ENCODE peak calls at places on chromosome 3, in four cellular contexts. R, P, E and B are unnamed samples.
A peak's percentile ranks its signal among the peaks of the same experiment; 100 is the strongest.

GRCh38 chr3:50674349-50675178 is at the start of gene DOCK3:
- DNase-seq in R (no peak), P (no peak), E (peak; percentile 67), B (peak; percentile 94)

GRCh38 chr3:37291275-37291700 is 116.9 kb upstream of the LRRFIP2 start:
- DNase-seq in P (no peak), E (peak; percentile 72), R (no peak), B (no peak)

GRCh38 chr3:105809204-105809893 is 59.5 kb downstream of the CBLB start:
- DNase-seq in R (peak; percentile 74), E (no peak), P (no peak), B (no peak)

GRCh38 chr3:124650798-124651197 is 79.5 kb upstream of the UMPS start:
- DNase-seq in P (no peak), E (no peak), R (no peak), B (no peak)

GRCh38 chr3:189710620-189711388 is 79.6 kb downstream of the TP63 start:
- DNase-seq in E (no peak), R (no peak), P (no peak), B (no peak)

GRCh38 chr3:53806182-53807116 is 39.8 kb downstream of the CHDH start:
- DNase-seq in R (peak; percentile 23), P (no peak), E (no peak), B (no peak)

GRCh38 chr3:13419356-13420050 is 619 bp downstream of the NUP210 start:
- DNase-seq in E (peak; percentile 89), P (no peak), R (no peak), B (peak; percentile 86)

GRCh38 chr3:69085543-69086132 is 901 bp downstream of the ARL6IP5 start:
- DNase-seq in R (no peak), P (no peak), E (peak; percentile 31), B (peak; percentile 35)

GRCh38 chr3:172171396-172172075 is 132.2 kb downstream of the FNDC3B start:
- DNase-seq in P (no peak), R (no peak), E (no peak), B (no peak)

GRCh38 chr3:42702982-42703694 is 540 bp upstream of the HHATL start:
- DNase-seq in R (no peak), E (no peak), P (no peak), B (peak; percentile 13)

GRCh38 chr3:149162007-149162406 is 32.6 kb downstream of the HPS3 start:
- DNase-seq in E (no peak), R (no peak), P (no peak), B (no peak)

GRCh38 chr3:10542518-10542917 is 37.1 kb upstream of the ATP2B2 start:
- DNase-seq in P (no peak), R (no peak), E (no peak), B (no peak)

GRCh38 chr3:197028711-197029510 is 706 bp downstream of the MELTF start:
- DNase-seq in R (no peak), E (peak; percentile 65), P (no peak), B (peak; percentile 74)

GRCh38 chr3:11254876-11255275 is 17.3 kb upstream of the ATG7 start:
- DNase-seq in R (no peak), E (no peak), P (no peak), B (no peak)

GRCh38 chr3:160169139-160169830 is 55.9 kb upstream of the C3orf80 start:
- DNase-seq in E (no peak), P (no peak), R (no peak), B (no peak)

GRCh38 chr3:183032904-183033555 is 52.7 kb upstream of the DCUN1D1 start:
- DNase-seq in P (no peak), E (no peak), R (no peak), B (no peak)

GRCh38 chr3:192080336-192080735 is 619.4 kb downstream of the PYDC2 start:
- DNase-seq in E (no peak), R (no peak), P (no peak), B (no peak)

GRCh38 chr3:13013994-13014754 is 59.1 kb downstream of the IQSEC1 start:
- DNase-seq in R (no peak), P (no peak), E (no peak), B (peak; percentile 50)

GRCh38 chr3:172138031-172138538 is 98.7 kb downstream of the FNDC3B start:
- DNase-seq in R (no peak), E (no peak), P (no peak), B (no peak)

GRCh38 chr3:188387921-188388320 is 234.0 kb downstream of the LPP start:
- DNase-seq in R (no peak), E (no peak), P (no peak), B (no peak)

GRCh38 chr3:185583925-185584324 is 2.2 kb upstream of the SENP2 start:
- DNase-seq in E (no peak), P (no peak), R (peak; percentile 40), B (no peak)

GRCh38 chr3:143608966-143609365 is 239.3 kb downstream of the SLC9A9 start:
- DNase-seq in E (no peak), R (no peak), P (no peak), B (no peak)

GRCh38 chr3:172808969-172809546 is 58.5 kb downstream of the ECT2 start:
- DNase-seq in P (peak; percentile 21), R (peak; percentile 7), E (no peak), B (no peak)

GRCh38 chr3:31532587-31533168 is at the start of gene STT3B:
- DNase-seq in P (peak; percentile 40), R (peak; percentile 62), E (peak; percentile 82), B (peak; percentile 79)

GRCh38 chr3:115074502-115074901 is 72.6 kb downstream of the ZBTB20 start:
- DNase-seq in P (no peak), R (no peak), E (no peak), B (no peak)

GRCh38 chr3:191961529-191961928 is 500.6 kb downstream of the PYDC2 start:
- DNase-seq in P (no peak), R (no peak), E (no peak), B (no peak)

GRCh38 chr3:185764168-185764988 is 60.5 kb downstream of the IGF2BP2 start:
- DNase-seq in R (no peak), E (no peak), P (no peak), B (no peak)

GRCh38 chr3:177574232-177574856 is 377.1 kb upstream of the TBL1XR1 start:
- DNase-seq in E (no peak), P (no peak), R (peak; percentile 71), B (no peak)

GRCh38 chr3:66553714-66554113 is 52.9 kb upstream of the LRIG1 start:
- DNase-seq in P (no peak), E (no peak), R (no peak), B (no peak)

GRCh38 chr3:182722938-182723337 is 70.4 kb upstream of the ATP11B start:
- DNase-seq in R (no peak), P (no peak), E (no peak), B (no peak)

GRCh38 chr3:117629505-117629904 is 919.9 kb downstream of the TUSC7 start:
- DNase-seq in P (no peak), E (no peak), R (no peak), B (peak; percentile 23)

DNA sequence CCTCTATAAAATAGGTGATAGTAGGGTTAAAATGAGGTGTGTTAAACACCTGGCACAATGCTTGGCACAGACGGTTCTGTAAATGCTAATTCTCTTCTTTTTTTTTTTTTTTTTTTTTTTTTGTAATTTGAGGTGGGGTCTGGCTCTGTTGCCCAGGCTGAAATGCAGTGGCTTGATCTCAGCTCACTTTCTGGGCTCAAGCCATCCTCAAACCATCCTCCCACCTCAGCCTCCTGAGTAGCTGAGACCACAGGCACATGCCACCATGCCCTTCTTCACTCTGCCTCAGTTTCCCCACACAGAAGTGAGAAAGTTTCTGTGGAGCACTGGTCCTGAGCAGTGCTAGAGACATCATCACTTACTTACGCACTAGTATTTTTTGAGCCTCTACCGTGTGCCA is 57.4 kb downstream of the SLC6A6 start:
- DNase-seq in P (no peak), R (no peak), E (no peak), B (no peak)
- TF ChIP-seq ELF1 in P (no peak), R (no peak), E (no peak), B (no peak)

GRCh38 chr3:63500196-63500595 is 152.3 kb upstream of the SNTN start:
- DNase-seq in P (no peak), R (no peak), E (no peak), B (no peak)
- TF ChIP-seq ELF1 in P (no peak), R (no peak), E (no peak), B (no peak)

GRCh38 chr3:46895204-46895660 is 17.7 kb downstream of the PTH1R start:
- DNase-seq in P (peak; percentile 37), R (peak; percentile 36), E (peak; percentile 85), B (peak; percentile 85)
- TF ChIP-seq ELF1 in P (no peak), R (no peak), E (no peak), B (no peak)

GRCh38 chr3:141231923-141232861 is 567 bp downstream of the PXYLP1 start:
- DNase-seq in P (no peak), R (no peak), E (peak; percentile 41), B (peak; percentile 67)
- TF ChIP-seq ELF1 in P (no peak), R (no peak), E (no peak), B (no peak)

GRCh38 chr3:122415104-122415744 is 638 bp downstream of the WDR5B start:
- DNase-seq in P (peak; percentile 52), E (peak; percentile 48), R (peak; percentile 25), B (peak; percentile 27)
- TF ChIP-seq ELF1 in P (no peak), E (no peak), R (no peak), B (no peak)

DNA sequence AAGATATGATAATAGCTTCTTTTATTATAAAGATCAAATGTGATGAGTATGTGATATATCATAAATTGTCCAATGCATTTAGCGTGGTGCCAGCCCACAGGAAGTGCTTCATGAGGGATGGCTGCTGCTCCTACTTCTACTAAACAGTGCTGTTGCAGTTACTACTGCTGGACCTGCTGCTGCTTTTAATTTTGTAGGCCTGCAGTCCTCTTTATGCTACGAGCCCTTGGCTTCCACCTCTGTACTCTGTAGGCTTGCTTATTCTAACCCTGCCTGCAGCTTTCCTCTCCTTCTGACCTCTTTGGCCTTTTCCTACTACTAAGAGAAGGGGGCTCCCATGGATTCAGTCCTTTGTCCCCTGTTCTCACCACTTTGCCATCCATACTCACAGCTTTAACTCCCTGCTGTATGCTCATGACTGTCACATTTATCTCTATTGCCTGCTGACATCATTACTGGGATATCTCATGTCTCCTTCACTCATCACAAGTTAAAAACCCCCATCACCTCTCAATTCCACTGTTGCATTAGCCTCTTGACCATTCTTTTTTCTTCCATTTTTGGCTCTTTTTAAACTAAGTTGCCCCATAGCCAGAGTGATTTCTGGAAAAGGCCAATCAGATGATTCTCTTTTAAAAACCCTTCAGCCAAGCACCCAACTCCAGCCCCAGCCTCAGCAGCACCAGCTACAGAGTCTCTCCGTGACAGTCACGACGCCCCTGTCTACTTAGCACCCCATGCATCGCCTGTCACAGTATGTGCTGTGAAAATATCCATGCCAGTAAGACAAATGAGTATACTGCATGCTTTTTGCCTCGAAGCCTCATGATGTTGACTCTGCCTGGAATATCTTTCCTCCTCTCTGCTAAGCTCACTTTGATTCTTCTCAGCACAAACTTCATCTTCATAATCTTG is 56.3 kb downstream of the PLCL2 start:
- DNase-seq in E (no peak), P (no peak), R (no peak), B (no peak)
- TF ChIP-seq ELF1 in E (no peak), P (no peak), R (no peak), B (no peak)

GRCh38 chr3:61808526-61808925 is 247.2 kb downstream of the PTPRG start:
- DNase-seq in P (no peak), E (no peak), R (no peak), B (no peak)
- TF ChIP-seq ELF1 in P (no peak), E (no peak), R (no peak), B (no peak)